ENCODE peak calls at places on chromosomes 5 and 9, in four cellular contexts. One of them, this sample, is unnamed.

GRCh38 chr5:139749242-139749641 is 46.4 kb upstream of the PSD2 start:
- DNase-seq in upper lobe of right lung: no peak
- DNase-seq in testis: no peak
- DNase-seq in lower lobe of right lung: no peak
- DNase-seq in this sample: no peak

GRCh38 chr9:131624636-131625241 is 79.4 kb downstream of the PRRT1B start:
- DNase-seq in upper lobe of right lung: no peak
- DNase-seq in testis: no peak
- DNase-seq in lower lobe of right lung: no peak
- DNase-seq in this sample: no peak

GRCh38 chr5:114053377-114053776 is 308.5 kb upstream of the KCNN2 start:
- DNase-seq in upper lobe of right lung: no peak
- DNase-seq in testis: no peak
- DNase-seq in lower lobe of right lung: no peak
- DNase-seq in this sample: no peak

GRCh38 chr9:125748511-125749099 is 1.4 kb downstream of the PBX3 start:
- DNase-seq in upper lobe of right lung: no peak
- DNase-seq in testis: peak; percentile 36
- DNase-seq in lower lobe of right lung: no peak
- DNase-seq in this sample: no peak

GRCh38 chr9:134681061-134681661 is 39.6 kb downstream of the COL5A1 start:
- DNase-seq in upper lobe of right lung: peak; percentile 36
- DNase-seq in testis: peak; percentile 24
- DNase-seq in lower lobe of right lung: no peak
- DNase-seq in this sample: no peak

GRCh38 chr9:123923884-123924283 is 6.0 kb downstream of the DENND1A start:
- DNase-seq in upper lobe of right lung: no peak
- DNase-seq in testis: no peak
- DNase-seq in lower lobe of right lung: no peak
- DNase-seq in this sample: no peak

GRCh38 chr5:123670981-123671557 is 159.1 kb downstream of the CSNK1G3 start:
- DNase-seq in upper lobe of right lung: no peak
- DNase-seq in testis: peak; percentile 71
- DNase-seq in lower lobe of right lung: no peak
- DNase-seq in this sample: peak; percentile 10

GRCh38 chr5:1021136-1021968 is 12.8 kb downstream of the NKD2 start:
- DNase-seq in upper lobe of right lung: no peak
- DNase-seq in testis: no peak
- DNase-seq in lower lobe of right lung: peak; percentile 45
- DNase-seq in this sample: no peak

GRCh38 chr5:61342066-61342465 is 10.0 kb downstream of the ZSWIM6 start:
- DNase-seq in upper lobe of right lung: no peak
- DNase-seq in testis: no peak
- DNase-seq in lower lobe of right lung: no peak
- DNase-seq in this sample: no peak

GRCh38 chr5:56377573-56377972 is 144.4 kb upstream of the ANKRD55 start:
- DNase-seq in upper lobe of right lung: no peak
- DNase-seq in testis: no peak
- DNase-seq in lower lobe of right lung: no peak
- DNase-seq in this sample: no peak

GRCh38 chr9:38671748-38672147 is 48.2 kb downstream of the FAM240B start:
- DNase-seq in upper lobe of right lung: no peak
- DNase-seq in testis: no peak
- DNase-seq in lower lobe of right lung: no peak
- DNase-seq in this sample: no peak

GRCh38 chr5:25028994-25029393 is 384.2 kb upstream of the CDH10 start:
- DNase-seq in upper lobe of right lung: no peak
- DNase-seq in testis: peak; percentile 40
- DNase-seq in lower lobe of right lung: no peak
- DNase-seq in this sample: no peak

GRCh38 chr9:128553695-128554094 is 1.3 kb downstream of the SPTAN1 start:
- DNase-seq in upper lobe of right lung: no peak
- DNase-seq in testis: no peak
- DNase-seq in lower lobe of right lung: no peak
- DNase-seq in this sample: no peak

GRCh38 chr9:79973627-79974026 is 401.9 kb downstream of the TLE4 start:
- DNase-seq in upper lobe of right lung: no peak
- DNase-seq in testis: no peak
- DNase-seq in lower lobe of right lung: no peak
- DNase-seq in this sample: no peak

GRCh38 chr5:170892201-170892600 is 30.4 kb downstream of the RANBP17 start:
- DNase-seq in upper lobe of right lung: no peak
- DNase-seq in testis: no peak
- DNase-seq in lower lobe of right lung: no peak
- DNase-seq in this sample: no peak

GRCh38 chr9:136203406-136204085 is 1.4 kb downstream of the LHX3 start:
- DNase-seq in upper lobe of right lung: no peak
- DNase-seq in testis: no peak
- DNase-seq in lower lobe of right lung: no peak
- DNase-seq in this sample: no peak

GRCh38 chr5:89327621-89328020 is 444.6 kb upstream of the MEF2C start:
- DNase-seq in upper lobe of right lung: no peak
- DNase-seq in testis: no peak
- DNase-seq in lower lobe of right lung: no peak
- DNase-seq in this sample: no peak

GRCh38 chr5:10243660-10244240 is 5.9 kb downstream of the ATPSCKMT start:
- DNase-seq in upper lobe of right lung: no peak
- DNase-seq in testis: no peak
- DNase-seq in lower lobe of right lung: no peak
- DNase-seq in this sample: no peak

GRCh38 chr9:5388026-5388806 is 48.5 kb upstream of the RLN1 start:
- DNase-seq in upper lobe of right lung: no peak
- DNase-seq in testis: no peak
- DNase-seq in lower lobe of right lung: no peak
- DNase-seq in this sample: no peak

GRCh38 chr9:23821400-23822181 is 4.4 kb downstream of the ELAVL2 start:
- DNase-seq in upper lobe of right lung: peak; percentile 66
- DNase-seq in testis: peak; percentile 44
- DNase-seq in lower lobe of right lung: no peak
- DNase-seq in this sample: no peak

GRCh38 chr5:58404734-58405133 is 55.2 kb downstream of the PLK2 start:
- DNase-seq in upper lobe of right lung: no peak
- DNase-seq in testis: no peak
- DNase-seq in lower lobe of right lung: no peak
- DNase-seq in this sample: no peak
- H3K27ac ChIP-seq in upper lobe of right lung: no peak overlapping the region
- H3K27ac ChIP-seq in testis: no peak overlapping the region
- H3K27ac ChIP-seq in lower lobe of right lung: no peak overlapping the region
- H3K27ac ChIP-seq in this sample: no peak overlapping the region

GRCh38 chr5:125592856-125593255 is 830.4 kb upstream of the GRAMD2B start:
- DNase-seq in upper lobe of right lung: no peak
- DNase-seq in testis: no peak
- DNase-seq in lower lobe of right lung: no peak
- DNase-seq in this sample: no peak

GRCh38 chr5:125595095-125595494 is 828.1 kb upstream of the GRAMD2B start:
- DNase-seq in upper lobe of right lung: peak; percentile 62
- DNase-seq in testis: peak; percentile 65
- DNase-seq in lower lobe of right lung: no peak
- DNase-seq in this sample: no peak

GRCh38 chr5:125597338-125597737 is 825.9 kb upstream of the GRAMD2B start:
- DNase-seq in upper lobe of right lung: no peak
- DNase-seq in testis: no peak
- DNase-seq in lower lobe of right lung: no peak
- DNase-seq in this sample: no peak

DNA sequence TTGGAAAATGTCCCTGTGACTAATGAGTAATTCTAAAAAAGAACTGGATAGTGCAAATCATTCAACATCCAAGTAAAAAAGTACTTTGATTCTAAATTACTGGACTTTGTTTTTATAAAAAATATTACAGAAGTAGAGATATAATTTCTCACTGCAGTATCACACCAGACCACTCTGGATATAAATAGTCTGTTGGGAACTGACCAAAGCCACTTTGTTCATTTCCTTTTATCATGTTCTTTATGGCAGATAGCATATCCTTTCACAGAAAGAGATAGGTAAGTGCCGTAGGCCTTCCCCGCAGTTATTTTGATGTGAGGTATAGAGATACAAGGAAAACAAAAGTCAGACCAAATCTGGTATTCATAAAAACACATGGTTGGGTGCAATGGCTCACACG is 827.4 kb upstream of the GRAMD2B start:
- DNase-seq in upper lobe of right lung: no peak
- DNase-seq in testis: no peak
- DNase-seq in lower lobe of right lung: no peak
- DNase-seq in this sample: no peak
- H3K27ac ChIP-seq in upper lobe of right lung: no peak overlapping the region
- H3K27ac ChIP-seq in testis: no peak overlapping the region
- H3K27ac ChIP-seq in lower lobe of right lung: no peak overlapping the region
- H3K27ac ChIP-seq in this sample: peak overlapping the region; percentile 69

DNA sequence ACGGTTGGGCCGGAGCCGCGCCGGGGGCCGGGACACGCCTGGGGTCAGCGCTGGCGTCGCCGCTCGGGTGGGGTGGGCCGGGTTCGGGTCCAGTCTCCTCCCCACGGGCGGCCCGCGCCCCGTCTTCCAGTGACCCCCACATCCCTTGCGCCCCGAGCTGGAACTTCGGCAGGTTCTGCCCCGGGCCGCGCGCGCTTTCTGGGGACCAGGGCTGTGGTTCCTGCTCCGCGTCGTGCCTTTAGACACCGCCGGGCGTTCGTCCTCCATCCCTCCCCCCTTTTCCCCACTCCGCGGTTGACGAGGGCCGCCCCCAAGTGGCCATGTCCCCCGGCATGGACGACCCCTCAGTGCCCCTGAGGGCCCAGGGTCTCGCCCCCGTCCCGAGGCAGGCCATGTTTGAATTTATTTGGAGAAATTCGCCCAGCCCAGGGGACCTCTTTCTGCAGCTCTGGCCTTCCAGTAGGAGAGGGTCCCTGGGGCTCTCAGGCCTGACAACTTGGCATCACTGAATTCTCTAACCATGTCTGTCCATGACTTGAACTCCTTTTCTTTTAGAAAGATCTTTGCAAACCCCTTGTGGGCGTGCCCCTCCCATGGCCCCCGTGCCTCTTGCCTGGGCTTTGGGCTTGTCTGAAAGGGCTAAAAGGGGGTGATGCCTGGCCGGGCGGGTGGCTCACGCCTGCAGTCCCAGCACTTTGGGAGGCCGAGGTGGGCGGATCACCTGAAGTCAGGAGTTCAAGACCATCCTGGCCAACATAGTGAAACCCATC is 3.4 kb upstream of the SQSTM1 start:
- DNase-seq in upper lobe of right lung: peak; percentile 74
- DNase-seq in testis: no peak
- DNase-seq in lower lobe of right lung: peak; percentile 60
- DNase-seq in this sample: no peak
- H3K27ac ChIP-seq in upper lobe of right lung: peak overlapping the region; percentile 97
- H3K27ac ChIP-seq in testis: peak overlapping the region; percentile 14
- H3K27ac ChIP-seq in lower lobe of right lung: peak overlapping the region; percentile 25
- H3K27ac ChIP-seq in this sample: peak overlapping the region; percentile 67

GRCh38 chr9:98986866-98987653 is 43.4 kb downstream of the COL15A1 start:
- DNase-seq in upper lobe of right lung: no peak
- DNase-seq in testis: peak; percentile 29
- DNase-seq in lower lobe of right lung: no peak
- DNase-seq in this sample: no peak

GRCh38 chr9:98992885-98993569 is 49.3 kb downstream of the COL15A1 start:
- DNase-seq in upper lobe of right lung: no peak
- DNase-seq in testis: peak; percentile 2
- DNase-seq in lower lobe of right lung: no peak
- DNase-seq in this sample: no peak

GRCh38 chr9:98991981-98992884 is 48.5 kb downstream of the COL15A1 start:
- DNase-seq in upper lobe of right lung: no peak
- DNase-seq in testis: peak; percentile 3
- DNase-seq in lower lobe of right lung: no peak
- DNase-seq in this sample: no peak

GRCh38 chr9:98990181-98990870 is 46.6 kb downstream of the COL15A1 start:
- DNase-seq in upper lobe of right lung: no peak
- DNase-seq in testis: peak; percentile 11
- DNase-seq in lower lobe of right lung: no peak
- DNase-seq in this sample: no peak

DNA sequence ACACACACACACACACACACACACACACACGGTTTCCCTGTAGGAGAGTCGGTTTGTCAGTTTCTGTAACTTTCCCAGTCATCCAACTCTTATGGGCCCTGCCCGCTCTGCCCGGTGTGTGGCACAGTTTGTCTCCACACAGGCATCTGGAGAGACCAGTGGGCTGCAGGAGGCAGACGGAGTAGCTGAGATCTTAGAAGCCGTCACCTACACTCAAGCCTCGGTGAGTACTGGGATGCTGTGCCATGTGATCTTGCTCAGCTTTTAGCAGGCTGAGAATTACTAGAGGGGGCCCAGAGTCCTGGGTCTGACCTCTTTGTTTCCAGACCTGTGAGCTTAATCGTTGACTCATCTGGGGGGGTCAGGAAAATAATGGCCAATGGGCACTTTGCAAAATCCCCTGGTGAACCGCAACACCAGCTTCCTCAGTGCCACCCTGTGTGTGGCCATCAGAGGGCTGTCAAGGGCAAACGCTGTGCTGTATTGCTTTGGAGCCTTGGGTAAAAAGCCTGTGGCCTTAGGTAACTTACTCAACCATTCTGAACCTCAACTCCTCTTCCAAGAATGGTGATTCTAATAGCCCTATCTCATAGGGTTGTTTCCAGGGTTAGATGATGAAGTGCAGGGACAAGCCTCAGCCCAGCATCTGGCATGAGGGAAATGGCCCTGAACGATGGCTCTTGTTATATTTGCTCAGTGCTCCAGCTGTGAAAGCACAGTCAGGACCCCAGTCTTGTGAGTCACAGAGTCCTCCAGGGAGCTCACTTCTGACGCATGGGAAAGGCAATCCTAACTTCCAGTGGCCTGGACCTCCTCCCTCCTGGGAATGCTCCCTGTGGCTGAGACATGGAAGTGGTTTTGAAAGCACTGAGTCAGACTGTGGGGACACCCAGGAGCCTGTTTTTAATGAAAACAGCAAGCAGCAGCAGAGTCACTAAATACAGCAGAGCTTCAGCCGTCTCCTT is 45.6 kb downstream of the COL15A1 start:
- DNase-seq in upper lobe of right lung: no peak
- DNase-seq in testis: peak; percentile 15
- DNase-seq in lower lobe of right lung: no peak
- DNase-seq in this sample: no peak
- H3K27ac ChIP-seq in upper lobe of right lung: no peak overlapping the region
- H3K27ac ChIP-seq in testis: no peak overlapping the region
- H3K27ac ChIP-seq in lower lobe of right lung: no peak overlapping the region
- H3K27ac ChIP-seq in this sample: no peak overlapping the region

GRCh38 chr5:176192094-176192721 is 46.0 kb upstream of the SIMC1 start:
- DNase-seq in upper lobe of right lung: no peak
- DNase-seq in testis: no peak
- DNase-seq in lower lobe of right lung: no peak
- DNase-seq in this sample: no peak
- H3K27ac ChIP-seq in upper lobe of right lung: no peak overlapping the region
- H3K27ac ChIP-seq in testis: peak overlapping the region; percentile 1
- H3K27ac ChIP-seq in lower lobe of right lung: no peak overlapping the region
- H3K27ac ChIP-seq in this sample: no peak overlapping the region

GRCh38 chr9:98260635-98261034 is 5.2 kb upstream of the TBC1D2 start:
- DNase-seq in upper lobe of right lung: no peak
- DNase-seq in testis: no peak
- DNase-seq in lower lobe of right lung: no peak
- DNase-seq in this sample: no peak

GRCh38 chr9:98262056-98262455 is 6.6 kb upstream of the TBC1D2 start:
- DNase-seq in upper lobe of right lung: no peak
- DNase-seq in testis: no peak
- DNase-seq in lower lobe of right lung: no peak
- DNase-seq in this sample: no peak

GRCh38 chr9:98263080-98263479 is 7.6 kb upstream of the TBC1D2 start:
- DNase-seq in upper lobe of right lung: no peak
- DNase-seq in testis: no peak
- DNase-seq in lower lobe of right lung: no peak
- DNase-seq in this sample: no peak

GRCh38 chr9:98263482-98264357 is 8.3 kb upstream of the TBC1D2 start:
- DNase-seq in upper lobe of right lung: peak; percentile 87
- DNase-seq in testis: peak; percentile 85
- DNase-seq in lower lobe of right lung: peak; percentile 83
- DNase-seq in this sample: peak; percentile 57

GRCh38 chr9:98264510-98264909 is 9.1 kb upstream of the TBC1D2 start:
- DNase-seq in upper lobe of right lung: no peak
- DNase-seq in testis: no peak
- DNase-seq in lower lobe of right lung: no peak
- DNase-seq in this sample: no peak
- H3K27ac ChIP-seq in upper lobe of right lung: no peak overlapping the region
- H3K27ac ChIP-seq in testis: no peak overlapping the region
- H3K27ac ChIP-seq in lower lobe of right lung: no peak overlapping the region
- H3K27ac ChIP-seq in this sample: no peak overlapping the region

This sample was measured in caudate nucleus.